ENCODE peak calls at places on chromosome 13, in six cellular contexts. L is spleen, G is breast epithelium, Y is suprapubic skin, T is vagina, V is SK-N-SH. U is an unnamed sample. For H3K36me3, the result is how much of the 10 kb centered on the place peaks cover.

GRCh38 chr13:102847272-102848234 is 1.7 kb downstream of the ERCC5 start:
- DNase-seq in L (peak), G (no peak), Y (no peak), T (no peak), V (peak), U (no peak)

GRCh38 chr13:35964764-35965163 is 166.4 kb downstream of the DCLK1 start:
- DNase-seq in L (no peak), G (no peak), Y (no peak), T (no peak), V (no peak), U (peak)

GRCh38 chr13:95503662-95504061 is 48.9 kb upstream of the CLDN10 start:
- DNase-seq in L (no peak), G (no peak), Y (no peak), T (no peak), V (no peak), U (no peak)

GRCh38 chr13:24217601-24218281 is 57.2 kb downstream of the SPATA13 start:
- DNase-seq in L (no peak), G (no peak), Y (no peak), T (no peak), V (no peak), U (no peak)

GRCh38 chr13:106275441-106276032 is 259.9 kb downstream of the EFNB2 start:
- DNase-seq in L (no peak), G (no peak), Y (no peak), T (no peak), V (no peak), U (no peak)

GRCh38 chr13:90732049-90732448 is 615.4 kb upstream of the MIR17HG start:
- DNase-seq in L (no peak), G (no peak), Y (no peak), T (no peak), V (no peak), U (no peak)

GRCh38 chr13:47046706-47047105 is 149.9 kb upstream of the HTR2A start:
- DNase-seq in L (no peak), G (no peak), Y (no peak), T (no peak), V (no peak), U (no peak)

GRCh38 chr13:82963466-82963865 is 918.8 kb downstream of the SLITRK1 start:
- DNase-seq in L (no peak), G (no peak), Y (no peak), T (no peak), V (no peak), U (no peak)

GRCh38 chr13:66859078-66859477 is 371.1 kb downstream of the PCDH9 start:
- DNase-seq in L (no peak), G (no peak), Y (no peak), T (no peak), V (no peak), U (no peak)

DNA sequence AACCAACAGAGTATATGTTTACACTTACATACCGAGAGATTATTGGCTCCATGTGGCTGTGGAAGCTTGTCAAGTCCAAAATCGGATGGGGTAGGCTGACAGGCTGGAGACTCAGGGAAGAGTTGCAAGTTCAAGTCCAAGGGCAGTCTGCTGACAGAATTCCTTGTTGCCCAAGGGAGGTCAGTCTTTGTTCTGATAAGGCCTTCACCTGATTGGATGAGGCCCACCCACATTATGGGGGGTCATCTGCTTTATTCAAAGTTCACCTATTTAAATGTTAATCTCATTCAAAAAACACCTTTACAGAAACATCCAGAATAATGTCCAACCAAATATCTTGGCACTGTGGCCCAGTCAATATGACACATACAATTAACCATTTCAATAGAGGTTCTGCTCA is 452.4 kb downstream of the KLF12 start:
- DNase-seq in L (no peak), G (no peak), Y (no peak), T (no peak), V (no peak), U (no peak)
- H3K4me3 ChIP-seq in L (no peak), G (no peak), Y (no peak), T (no peak), V (no peak), U (no peak)

GRCh38 chr13:30638301-30638700 is 20.6 kb downstream of the USPL1 start:
- DNase-seq in L (no peak), G (no peak), Y (no peak), T (no peak), V (no peak), U (no peak)
- H3K36me3 ChIP-seq in L (under half), G (under half), Y (under half), T (under half), V (half or more), U (under half)

GRCh38 chr13:48976677-48977625 is 1.2 kb downstream of the FNDC3A start:
- DNase-seq in L (no peak), G (no peak), Y (peak), T (peak), V (no peak), U (no peak)
- TF ChIP-seq POLR2AphosphoS5 in L (no peak), G (no peak), Y (no peak), T (no peak), V (no peak), U (peak)

DNA sequence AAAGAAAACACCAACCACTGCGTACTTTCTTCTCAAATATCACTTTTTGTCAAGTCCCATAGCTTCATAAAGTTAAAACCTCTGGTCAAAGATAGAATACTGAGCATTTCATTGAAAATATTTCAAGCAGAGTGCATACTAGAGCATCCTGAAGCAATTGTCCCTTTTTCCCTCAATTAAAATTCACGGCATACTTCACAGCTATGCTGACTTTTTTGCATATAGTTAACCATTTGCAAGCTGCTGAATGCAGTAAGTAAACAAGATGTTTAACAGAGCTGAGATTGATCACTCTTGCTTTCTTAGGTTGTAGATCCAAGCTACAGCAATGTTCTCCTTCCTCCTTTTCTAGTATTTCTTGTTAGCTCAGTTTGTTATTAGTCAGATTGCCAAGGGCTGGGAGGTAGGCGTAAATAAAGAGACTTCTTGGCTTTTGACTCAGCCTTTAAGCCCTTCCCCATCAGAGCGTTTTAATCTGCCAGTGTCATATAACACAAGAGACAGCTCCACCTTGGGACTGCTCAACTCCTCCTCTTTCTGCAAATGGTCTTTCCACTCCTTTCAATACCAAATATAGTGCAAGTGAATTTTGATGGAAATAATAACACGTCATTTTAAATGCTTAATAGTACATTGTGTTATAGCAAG is at the start of gene SLITRK6:
- DNase-seq in L (no peak), G (no peak), Y (no peak), T (no peak), V (peak), U (peak)
- H3K4me3 ChIP-seq in L (no peak), G (peak), Y (peak), T (peak), V (peak), U (peak)

GRCh38 chr13:45336025-45336800 is 4.8 kb downstream of the TPT1 start:
- DNase-seq in L (no peak), G (no peak), Y (no peak), T (no peak), V (no peak), U (no peak)

GRCh38 chr13:45339399-45339798 is 1.6 kb downstream of the TPT1 start:
- DNase-seq in L (no peak), G (no peak), Y (no peak), T (no peak), V (no peak), U (no peak)

GRCh38 chr13:45339867-45340266 is 1.1 kb downstream of the TPT1 start:
- DNase-seq in L (no peak), G (no peak), Y (no peak), T (no peak), V (no peak), U (no peak)

GRCh38 chr13:45337395-45337794 is 3.6 kb downstream of the TPT1 start:
- DNase-seq in L (no peak), G (no peak), Y (no peak), T (no peak), V (no peak), U (no peak)

DNA sequence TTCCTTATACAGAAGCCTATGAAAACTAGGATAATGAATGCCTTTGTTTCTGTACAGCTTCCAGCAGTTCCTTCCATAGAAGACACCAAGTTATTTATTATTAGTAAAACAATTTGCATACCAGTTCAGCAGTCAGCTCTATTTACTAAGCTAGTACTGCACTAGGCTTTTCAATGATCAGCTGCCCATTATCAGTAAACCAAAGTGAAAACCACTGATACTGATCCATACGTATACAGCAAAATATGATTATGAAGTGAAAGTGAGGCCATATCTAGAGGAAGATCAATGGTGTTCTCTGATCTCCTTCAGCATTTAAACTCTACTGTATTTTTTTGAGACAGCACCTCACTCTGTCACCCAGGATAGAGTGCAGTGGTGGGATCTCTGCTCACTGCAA is 3.2 kb downstream of the TPT1 start:
- DNase-seq in L (no peak), G (no peak), Y (no peak), T (no peak), V (no peak), U (no peak)
- H3K36me3 ChIP-seq in L (under half), G (under half), Y (half or more), T (under half), V (half or more), U (under half)

GRCh38 chr13:43271152-43271551 is 247.8 kb downstream of the DNAJC15 start:
- DNase-seq in L (no peak), G (no peak), Y (no peak), T (no peak), V (no peak), U (no peak)
- TF ChIP-seq POLR2AphosphoS5 in L (no peak), G (no peak), Y (no peak), T (no peak), V (no peak), U (no peak)

GRCh38 chr13:33543631-33544030 is 258.1 kb upstream of the STARD13 start:
- DNase-seq in L (no peak), G (no peak), Y (no peak), T (no peak), V (no peak), U (no peak)
- H3K4me3 ChIP-seq in L (peak), G (peak), Y (peak), T (peak), V (peak), U (no peak)

GRCh38 chr13:46012404-46012803 is 40.1 kb downstream of the ZC3H13 start:
- DNase-seq in L (no peak), G (no peak), Y (no peak), T (no peak), V (no peak), U (no peak)
- H3K36me3 ChIP-seq in L (under half), G (under half), Y (half or more), T (under half), V (half or more), U (under half)

GRCh38 chr13:85710545-85710944 is 88.7 kb downstream of the SLITRK6 start:
- DNase-seq in L (no peak), G (no peak), Y (no peak), T (no peak), V (no peak), U (no peak)

GRCh38 chr13:85709072-85709471 is 90.1 kb downstream of the SLITRK6 start:
- DNase-seq in L (no peak), G (no peak), Y (no peak), T (no peak), V (no peak), U (no peak)

DNA sequence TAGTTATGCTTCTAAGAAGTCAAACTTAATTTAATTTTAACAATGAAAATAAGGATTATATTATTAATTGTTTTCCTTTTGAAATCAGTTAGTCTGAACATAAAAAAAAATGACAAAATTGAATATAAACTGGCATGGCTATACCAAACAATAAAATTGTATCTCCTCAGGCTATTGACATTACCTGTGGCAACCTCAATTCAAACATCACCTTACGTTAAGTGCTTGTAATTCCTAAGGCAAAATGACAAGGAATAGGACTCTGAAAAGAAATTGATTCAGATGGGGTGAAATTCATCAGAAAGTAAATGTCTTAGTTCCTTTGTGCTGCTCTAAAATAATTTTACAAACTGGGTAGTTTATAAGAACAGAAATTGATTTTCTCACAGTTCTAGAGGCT is 89.5 kb downstream of the SLITRK6 start:
- DNase-seq in L (no peak), G (no peak), Y (no peak), T (no peak), V (no peak), U (no peak)
- TF ChIP-seq POLR2AphosphoS5 in L (no peak), G (no peak), Y (no peak), T (no peak), V (no peak), U (no peak)

U was measured in prostate gland.